ENCODE peak calls at places on chromosome 5, in nine cellular contexts. X is effector memory CD8-positive, alpha-beta T cell; B is pons; T is HEK293T; W is cardiac septum; S is NCI-H460; F is NCI-H1092; Y is NCI-H1694; N is caudate nucleus. M is an unnamed sample.

GRCh38 chr5:10539685-10539998 is 24.2 kb upstream of the ANKRD33B start:
- DNase-seq in F (no peak), N (no peak), S (no peak), B (no peak), Y (no peak), X (no peak), T (no peak), W (no peak), M (no peak)

GRCh38 chr5:92505145-92505544 is 1075.9 kb downstream of the NR2F1-AS1 start:
- DNase-seq in W (no peak), N (no peak), S (peak), B (no peak), T (no peak), Y (no peak), X (no peak), F (no peak), M (no peak)

GRCh38 chr5:61768692-61769281 is 436.7 kb downstream of the ZSWIM6 start:
- DNase-seq in B (no peak), T (peak), F (no peak), Y (peak), S (peak), X (no peak), N (no peak), W (no peak), M (no peak)

GRCh38 chr5:179730852-179731251 is 1.8 kb upstream of the MAML1 start:
- DNase-seq in F (no peak), W (no peak), N (no peak), S (no peak), Y (no peak), T (no peak), B (no peak), X (no peak), M (no peak)

GRCh38 chr5:160105686-160106085 is 13.6 kb downstream of the PWWP2A start:
- DNase-seq in F (no peak), B (no peak), S (no peak), N (no peak), W (no peak), T (no peak), Y (no peak), X (no peak), M (no peak)

GRCh38 chr5:16461782-16462181 is 3.8 kb downstream of the ZNF622 start:
- DNase-seq in S (no peak), T (no peak), N (no peak), F (no peak), B (no peak), W (no peak), Y (no peak), X (no peak), M (no peak)

GRCh38 chr5:137320056-137321045 is 178.8 kb downstream of the SPOCK1 start:
- DNase-seq in T (peak), B (peak), N (no peak), X (no peak), S (peak), Y (peak), W (no peak), F (peak), M (no peak)

GRCh38 chr5:154117050-154117449 is 73.5 kb upstream of the GALNT10 start:
- DNase-seq in B (no peak), W (no peak), F (peak), N (no peak), Y (no peak), X (no peak), S (no peak), T (no peak), M (no peak)

GRCh38 chr5:153081385-153081784 is 409.1 kb upstream of the GRIA1 start:
- DNase-seq in T (no peak), Y (no peak), X (no peak), W (no peak), F (no peak), B (no peak), N (no peak), S (no peak), M (no peak)

GRCh38 chr5:173802670-173803165 is 85.4 kb upstream of the CPEB4 start:
- DNase-seq in N (no peak), X (no peak), S (peak), F (no peak), Y (no peak), W (peak), B (no peak), T (no peak), M (peak)

GRCh38 chr5:87877495-87877894 is 391.1 kb downstream of the TMEM161B start:
- DNase-seq in N (no peak), W (no peak), S (no peak), X (no peak), Y (no peak), B (no peak), T (no peak), F (no peak), M (no peak)

GRCh38 chr5:5370375-5370774 is 52.1 kb upstream of the ICE1 start:
- DNase-seq in X (no peak), T (no peak), W (no peak), S (no peak), B (no peak), N (no peak), F (no peak), Y (no peak), M (no peak)

GRCh38 chr5:132176987-132177386 is 50.7 kb downstream of the P4HA2 start:
- DNase-seq in F (no peak), N (no peak), T (no peak), W (no peak), Y (no peak), B (no peak), S (no peak), X (no peak), M (no peak)

GRCh38 chr5:175745212-175745611 is 87.3 kb downstream of the HRH2 start:
- DNase-seq in Y (no peak), W (no peak), B (no peak), X (no peak), N (no peak), F (no peak), S (no peak), T (no peak), M (no peak)

GRCh38 chr5:170159947-170160346 is 54.2 kb downstream of the FOXI1 start:
- DNase-seq in T (no peak), Y (no peak), W (no peak), B (no peak), S (no peak), X (no peak), N (no peak), F (no peak), M (no peak)

GRCh38 chr5:164345173-164345572 is 839.8 kb downstream of the MAT2B start:
- DNase-seq in X (no peak), W (peak), B (no peak), S (no peak), T (no peak), Y (no peak), F (no peak), N (no peak), M (no peak)

GRCh38 chr5:76615759-76616158 is 7.4 kb downstream of the F2RL2 start:
- DNase-seq in B (no peak), S (no peak), T (peak), X (no peak), F (no peak), W (no peak), N (no peak), Y (no peak), M (no peak)

GRCh38 chr5:145697251-145698016 is 137.7 kb downstream of the PRELID2 start:
- DNase-seq in N (no peak), X (no peak), T (peak), B (no peak), W (no peak), F (no peak), Y (no peak), S (peak), M (no peak)

GRCh38 chr5:135033026-135033861 is 784 bp downstream of the PITX1 start:
- DNase-seq in X (no peak), F (no peak), N (no peak), S (no peak), W (no peak), T (peak), B (no peak), Y (no peak), M (peak)

GRCh38 chr5:126376443-126376842 is 46.8 kb upstream of the GRAMD2B start:
- DNase-seq in X (no peak), S (no peak), B (peak), F (no peak), W (no peak), Y (no peak), T (no peak), N (no peak), M (no peak)

GRCh38 chr5:138369706-138370105 is 17.2 kb downstream of the KDM3B start:
- DNase-seq in F (no peak), X (no peak), N (no peak), S (no peak), W (no peak), B (peak), Y (no peak), T (no peak), M (no peak)

GRCh38 chr5:123752576-123752975 is 240.6 kb downstream of the CSNK1G3 start:
- DNase-seq in S (peak), F (no peak), T (no peak), X (no peak), W (no peak), N (no peak), B (peak), Y (no peak), M (no peak)

GRCh38 chr5:124206540-124206939 is 539.9 kb downstream of the ZNF608 start:
- DNase-seq in X (no peak), S (no peak), W (no peak), F (no peak), T (no peak), Y (no peak), N (no peak), B (no peak), M (no peak)

GRCh38 chr5:118173340-118173739 is 815.0 kb downstream of the DTWD2 start:
- DNase-seq in N (no peak), F (no peak), X (no peak), T (no peak), Y (no peak), B (no peak), S (no peak), W (no peak), M (no peak)

GRCh38 chr5:14218011-14218410 is 74.9 kb downstream of the TRIO start:
- DNase-seq in X (no peak), N (no peak), S (no peak), T (no peak), F (no peak), Y (no peak), W (no peak), B (no peak), M (no peak)

GRCh38 chr5:1262381-1262780 is 32.5 kb downstream of the TERT start:
- DNase-seq in S (no peak), B (no peak), N (no peak), X (no peak), W (no peak), F (no peak), Y (no peak), T (no peak), M (no peak)

GRCh38 chr5:3592298-3592697 is 3.3 kb upstream of the IRX1 start:
- DNase-seq in B (no peak), Y (no peak), X (no peak), F (no peak), N (no peak), T (no peak), S (no peak), W (no peak), M (peak)

GRCh38 chr5:132215329-132215728 is 12.3 kb downstream of the P4HA2 start:
- DNase-seq in Y (no peak), W (peak), T (peak), N (peak), S (no peak), B (peak), F (no peak), X (no peak), M (peak)

GRCh38 chr5:35332551-35332950 is 102.3 kb upstream of the PRLR start:
- DNase-seq in N (no peak), T (no peak), B (no peak), X (no peak), Y (no peak), W (no peak), S (no peak), F (no peak), M (no peak)

GRCh38 chr5:59428391-59428790 is 465.1 kb downstream of the PDE4D start:
- DNase-seq in T (no peak), F (no peak), S (no peak), X (no peak), B (no peak), Y (no peak), W (no peak), N (no peak), M (no peak)

M was measured in left lung.